ENCODE peak calls at places on chromosomes 3 and 15, in seven cellular contexts. K, S, P, V, T, L and G are unnamed samples.

GRCh38 chr3:100710355-100711198 is 1.3 kb downstream of the TFG start:
- DNase-seq in K (no peak), S (peak; percentile 82), P (peak; percentile 77), V (peak; percentile 32), T (peak; percentile 48), L (no peak), G (no peak)

GRCh38 chr3:96970211-96970610 is 155.8 kb downstream of the EPHA6 start:
- DNase-seq in K (no peak), S (no peak), P (no peak), V (no peak), T (no peak), L (no peak), G (no peak)

GRCh38 chr3:55554621-55555020 is 67.5 kb upstream of the WNT5A start:
- DNase-seq in K (no peak), S (no peak), P (no peak), V (no peak), T (no peak), L (no peak), G (no peak)

GRCh38 chr15:57541805-57542504 is 49.7 kb upstream of the MYZAP start:
- DNase-seq in K (peak; percentile 70), S (peak; percentile 77), P (peak; percentile 80), V (peak; percentile 72), T (peak; percentile 68), L (no peak), G (peak; percentile 77)

GRCh38 chr3:183073839-183074615 is 25.3 kb downstream of the MCCC1 start:
- DNase-seq in K (no peak), S (no peak), P (no peak), V (no peak), T (no peak), L (no peak), G (no peak)

GRCh38 chr3:153291052-153291689 is 129.1 kb downstream of the RAP2B start:
- DNase-seq in K (no peak), S (peak; percentile 37), P (no peak), V (no peak), T (peak; percentile 25), L (no peak), G (no peak)

GRCh38 chr3:135393159-135393558 is 572.4 kb upstream of the PPP2R3A start:
- DNase-seq in K (no peak), S (no peak), P (no peak), V (no peak), T (no peak), L (no peak), G (no peak)

GRCh38 chr15:85993116-85993515 is 86.6 kb upstream of the AGBL1 start:
- DNase-seq in K (no peak), S (no peak), P (no peak), V (no peak), T (no peak), L (no peak), G (no peak)

GRCh38 chr3:43960448-43960840 is 269.7 kb downstream of the ABHD5 start:
- DNase-seq in K (no peak), S (peak; percentile 5), P (no peak), V (no peak), T (no peak), L (no peak), G (no peak)

GRCh38 chr3:129184396-129184656 is 630 bp upstream of the CNBP start:
- DNase-seq in K (no peak), S (peak; percentile 35), P (peak; percentile 26), V (no peak), T (peak; percentile 62), L (no peak), G (peak; percentile 73)

GRCh38 chr3:99330281-99330680 is 308.1 kb upstream of the COL8A1 start:
- DNase-seq in K (no peak), S (no peak), P (no peak), V (no peak), T (no peak), L (no peak), G (no peak)

GRCh38 chr15:59952960-59953359 is 51.2 kb upstream of the FOXB1 start:
- DNase-seq in K (no peak), S (no peak), P (no peak), V (no peak), T (no peak), L (no peak), G (no peak)

GRCh38 chr15:62426387-62426956 is 261.4 kb upstream of the C2CD4B start:
- DNase-seq in K (no peak), S (no peak), P (no peak), V (no peak), T (no peak), L (no peak), G (no peak)

GRCh38 chr15:63699391-63699790 is 102.2 kb downstream of the FBXL22 start:
- DNase-seq in K (no peak), S (no peak), P (no peak), V (no peak), T (no peak), L (no peak), G (no peak)

GRCh38 chr3:185362850-185363661 is at the start of gene MAP3K13:
- DNase-seq in K (peak; percentile 35), S (peak; percentile 94), P (peak; percentile 72), V (peak; percentile 82), T (peak; percentile 84), L (no peak), G (peak; percentile 93)
- TF ChIP-seq EP300 in K (no peak), S (no peak), P (no peak), V (no peak), T (no peak), L (no peak), G (no peak)

GRCh38 chr3:187011915-187012314 is 81.6 kb downstream of the ST6GAL1 start:
- DNase-seq in K (no peak), S (no peak), P (no peak), V (no peak), T (no peak), L (peak; percentile 75), G (no peak)
- H3K4me3 ChIP-seq in K (no peak overlapping the region), S (no peak overlapping the region), P (no peak overlapping the region), V (no peak overlapping the region), T (no peak overlapping the region), L (no peak overlapping the region), G (no peak overlapping the region)

GRCh38 chr3:71689305-71689704 is 35.9 kb downstream of the EIF4E3 start:
- DNase-seq in K (no peak), S (no peak), P (no peak), V (no peak), T (no peak), L (no peak), G (no peak)

GRCh38 chr3:71690222-71690821 is 34.9 kb downstream of the EIF4E3 start:
- DNase-seq in K (no peak), S (no peak), P (no peak), V (no peak), T (no peak), L (no peak), G (no peak)

GRCh38 chr3:71684752-71685151 is 40.5 kb downstream of the EIF4E3 start:
- DNase-seq in K (no peak), S (no peak), P (no peak), V (no peak), T (no peak), L (no peak), G (peak; percentile 68)

GRCh38 chr3:71685686-71686085 is 39.5 kb downstream of the EIF4E3 start:
- DNase-seq in K (no peak), S (no peak), P (no peak), V (no peak), T (no peak), L (no peak), G (no peak)

GRCh38 chr3:71688121-71688520 is 37.1 kb downstream of the EIF4E3 start:
- DNase-seq in K (no peak), S (no peak), P (no peak), V (no peak), T (no peak), L (no peak), G (no peak)
- H3K27ac ChIP-seq in K (no peak overlapping the region), S (no peak overlapping the region), P (peak overlapping the region; percentile 77), V (no peak overlapping the region), T (no peak overlapping the region), L (no peak overlapping the region), G (no peak overlapping the region)

DNA sequence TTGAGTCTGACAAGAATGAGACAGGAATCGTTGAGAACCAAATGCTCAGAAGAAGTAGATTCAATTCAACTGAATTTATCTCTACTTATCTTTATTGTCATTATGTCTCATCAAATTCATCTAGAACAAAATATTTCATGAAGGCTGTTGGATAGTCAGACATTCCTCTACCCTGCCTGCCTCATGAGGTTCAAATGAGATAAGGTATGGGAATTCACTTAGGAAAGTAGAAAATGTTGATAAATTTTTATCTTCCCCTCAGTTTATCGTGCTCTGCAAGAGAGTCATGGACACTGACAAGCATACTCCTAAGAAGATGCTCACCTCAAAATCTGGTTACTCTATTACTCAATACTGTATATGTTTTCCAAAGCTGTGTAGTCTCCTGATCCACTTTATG is 149.7 kb upstream of the CDIN1 start:
- DNase-seq in K (no peak), S (no peak), P (no peak), V (no peak), T (no peak), L (no peak), G (no peak)
- TF ChIP-seq EP300 in K (no peak), S (no peak), P (no peak), V (no peak), T (no peak), L (no peak), G (no peak)

GRCh38 chr15:78035861-78036476 is 41.5 kb downstream of the TBC1D2B start:
- DNase-seq in K (no peak), S (no peak), P (no peak), V (no peak), T (no peak), L (no peak), G (no peak)

GRCh38 chr15:78033864-78034263 is 43.6 kb downstream of the TBC1D2B start:
- DNase-seq in K (no peak), S (no peak), P (no peak), V (peak; percentile 43), T (no peak), L (no peak), G (no peak)

GRCh38 chr15:78035319-78035718 is 42.2 kb downstream of the TBC1D2B start:
- DNase-seq in K (no peak), S (no peak), P (no peak), V (peak; percentile 51), T (no peak), L (no peak), G (no peak)

GRCh38 chr15:78037328-78037727 is 40.2 kb downstream of the TBC1D2B start:
- DNase-seq in K (no peak), S (no peak), P (no peak), V (no peak), T (no peak), L (no peak), G (no peak)

DNA sequence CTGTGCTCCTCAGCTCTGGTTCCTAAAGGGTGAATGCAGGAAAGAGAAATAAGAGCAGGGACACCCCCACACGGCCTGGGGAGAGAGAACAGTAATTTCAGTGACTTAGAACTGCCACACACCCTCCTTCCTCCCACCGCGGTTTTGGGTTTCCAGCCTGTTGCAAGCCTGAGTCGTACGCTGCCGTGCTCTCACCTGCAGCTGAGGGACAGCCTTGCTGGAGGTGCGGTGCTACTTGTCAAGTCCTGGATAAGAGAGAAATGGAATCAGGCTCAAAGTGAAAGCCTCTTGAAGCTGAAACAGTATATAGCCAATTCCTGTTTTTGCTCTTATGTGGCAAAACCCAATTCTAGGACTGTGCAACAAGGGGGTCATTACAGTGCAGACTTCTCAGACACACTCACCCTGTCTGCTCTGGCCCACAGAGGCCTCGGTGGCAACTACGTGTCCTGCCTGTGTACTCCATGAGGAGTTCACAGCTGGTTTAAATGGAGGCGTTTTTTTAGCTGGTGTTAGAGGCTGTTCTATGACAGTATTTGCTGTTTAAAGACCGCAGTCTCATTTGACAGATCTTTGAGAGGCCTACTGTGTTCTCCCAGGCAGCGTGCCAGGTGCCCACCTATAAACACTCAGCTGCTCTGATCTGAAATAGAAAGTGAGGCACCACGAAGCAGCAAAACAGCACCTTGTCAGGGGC is 42.9 kb downstream of the TBC1D2B start:
- DNase-seq in K (no peak), S (no peak), P (peak; percentile 72), V (peak; percentile 66), T (no peak), L (no peak), G (no peak)
- H3K4me3 ChIP-seq in K (no peak overlapping the region), S (no peak overlapping the region), P (no peak overlapping the region), V (peak overlapping the region; percentile 21), T (no peak overlapping the region), L (no peak overlapping the region), G (no peak overlapping the region)